ENCODE peak calls at places on chromosomes 4 and X, in nine cellular contexts. Q, C, E, M, L, T, A, F and V are unnamed samples.

GRCh38 chr4:186204103-186204559 is 12.8 kb downstream of the CYP4V2 start:
- DNase-seq in Q (peak; percentile 34), F (peak; percentile 66), L (peak; percentile 44), C (peak; percentile 67), T (no peak), E (no peak), M (no peak), A (no peak), V (no peak)

GRCh38 chr4:41638806-41639205 is 100.8 kb downstream of the LIMCH1 start:
- DNase-seq in L (no peak), M (no peak), A (no peak), C (no peak), T (no peak), E (no peak), Q (no peak), F (no peak), V (no peak)

GRCh38 chrX:130080791-130081367 is 29.4 kb downstream of the ELF4 start:
- DNase-seq in Q (no peak), T (no peak), L (peak; percentile 53), A (no peak), E (no peak), F (no peak), M (no peak), C (no peak), V (no peak)

GRCh38 chr4:47406408-47406807 is 57.1 kb downstream of the COMMD8 start:
- DNase-seq in Q (no peak), A (no peak), E (no peak), T (no peak), L (no peak), C (no peak), M (no peak), F (no peak), V (no peak)

GRCh38 chr4:118033148-118034060 is 882 bp upstream of the NDST3 start:
- DNase-seq in F (peak; percentile 20), E (peak; percentile 40), M (no peak), T (peak; percentile 89), A (peak; percentile 36), L (peak; percentile 89), Q (peak; percentile 33), C (no peak), V (peak; percentile 35)

GRCh38 chr4:157115613-157116340 is 39.8 kb downstream of the GLRB start:
- DNase-seq in C (no peak), A (no peak), F (no peak), T (no peak), L (no peak), E (no peak), M (no peak), Q (no peak), V (no peak)

GRCh38 chr4:3441501-3442459 is at the start of gene HGFAC:
- DNase-seq in F (no peak), M (no peak), L (peak; percentile 87), E (peak; percentile 10), T (no peak), A (no peak), C (no peak), Q (no peak), V (no peak)

GRCh38 chr4:5146248-5146647 is 95.0 kb downstream of the STK32B start:
- DNase-seq in F (no peak), M (no peak), A (no peak), E (no peak), Q (peak; percentile 22), C (no peak), T (peak; percentile 26), L (no peak), V (no peak)

GRCh38 chrX:132001127-132001526 is 22.0 kb upstream of the STK26 start:
- DNase-seq in M (no peak), T (no peak), L (no peak), Q (no peak), F (no peak), A (no peak), E (no peak), C (no peak), V (no peak)

GRCh38 chr4:1326751-1327525 is 20.1 kb upstream of the UVSSA start:
- DNase-seq in E (no peak), C (no peak), L (peak; percentile 66), Q (no peak), A (no peak), M (no peak), T (no peak), F (no peak), V (no peak)

GRCh38 chr4:171765514-171765913 is 47.7 kb upstream of the GALNTL6 start:
- DNase-seq in E (no peak), M (no peak), L (no peak), C (no peak), F (no peak), Q (no peak), T (no peak), A (no peak), V (no peak)

GRCh38 chr4:139770361-139770760 is 104.7 kb downstream of the MGST2 start:
- DNase-seq in M (no peak), E (no peak), C (no peak), L (no peak), F (no peak), T (no peak), A (no peak), Q (no peak), V (no peak)

GRCh38 chrX:74853255-74853654 is 72.0 kb downstream of the NEXMIF start:
- DNase-seq in E (no peak), F (no peak), L (no peak), Q (no peak), C (no peak), M (no peak), T (no peak), A (no peak), V (no peak)
- H3K27ac ChIP-seq in E (no peak overlapping the region), F (no peak overlapping the region), L (no peak overlapping the region), Q (no peak overlapping the region), C (no peak overlapping the region), M (no peak overlapping the region), T (no peak overlapping the region), A (no peak overlapping the region), V (no peak overlapping the region)

DNA sequence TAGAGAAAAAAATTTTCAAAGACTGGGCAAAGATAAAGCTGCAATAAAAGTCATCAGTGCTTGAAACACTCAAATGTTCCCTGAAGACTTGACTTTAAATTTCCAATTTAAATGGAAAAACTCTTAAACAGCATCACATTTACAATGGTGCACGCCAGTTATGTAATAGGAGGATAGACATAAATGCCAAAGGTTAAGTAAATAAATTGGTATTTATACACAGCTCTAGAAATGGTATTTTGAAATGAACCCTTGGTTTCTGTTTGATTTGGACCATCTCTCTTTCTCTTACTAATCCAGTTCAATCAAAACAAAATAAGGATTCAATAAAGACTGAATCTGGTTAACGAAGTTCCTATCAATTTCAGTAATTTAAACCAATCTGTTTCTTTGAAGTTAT is 272.6 kb downstream of the GPM6A start:
- DNase-seq in L (no peak), M (no peak), F (no peak), T (no peak), Q (no peak), C (no peak), E (no peak), A (no peak), V (no peak)
- H3K27ac ChIP-seq in L (no peak overlapping the region), M (no peak overlapping the region), F (no peak overlapping the region), T (no peak overlapping the region), Q (no peak overlapping the region), C (no peak overlapping the region), E (no peak overlapping the region), A (no peak overlapping the region), V (no peak overlapping the region)

DNA sequence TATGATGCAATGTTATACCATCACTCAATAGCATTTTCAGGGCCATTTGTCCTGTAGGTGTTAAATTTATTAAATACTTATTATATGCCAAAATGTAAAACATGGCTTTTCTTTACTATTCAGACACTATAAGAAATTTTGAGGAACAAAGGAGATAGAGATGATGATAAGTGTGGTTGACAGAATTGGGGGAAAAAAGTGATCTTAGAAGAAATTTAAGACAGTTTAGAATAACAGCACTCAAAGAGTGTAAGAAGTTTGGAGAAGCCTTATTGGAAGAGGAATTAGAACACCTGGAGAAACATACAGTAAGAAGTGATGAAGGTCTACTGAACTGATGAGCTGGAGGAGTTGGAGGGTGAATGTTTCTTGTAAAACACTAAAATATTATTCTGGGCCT is 12.8 kb upstream of the AFP start:
- DNase-seq in L (no peak), T (no peak), Q (no peak), C (no peak), F (no peak), E (no peak), A (no peak), M (no peak), V (no peak)
- H3K27ac ChIP-seq in L (no peak overlapping the region), T (no peak overlapping the region), Q (no peak overlapping the region), C (no peak overlapping the region), F (no peak overlapping the region), E (no peak overlapping the region), A (no peak overlapping the region), M (no peak overlapping the region), V (no peak overlapping the region)

DNA sequence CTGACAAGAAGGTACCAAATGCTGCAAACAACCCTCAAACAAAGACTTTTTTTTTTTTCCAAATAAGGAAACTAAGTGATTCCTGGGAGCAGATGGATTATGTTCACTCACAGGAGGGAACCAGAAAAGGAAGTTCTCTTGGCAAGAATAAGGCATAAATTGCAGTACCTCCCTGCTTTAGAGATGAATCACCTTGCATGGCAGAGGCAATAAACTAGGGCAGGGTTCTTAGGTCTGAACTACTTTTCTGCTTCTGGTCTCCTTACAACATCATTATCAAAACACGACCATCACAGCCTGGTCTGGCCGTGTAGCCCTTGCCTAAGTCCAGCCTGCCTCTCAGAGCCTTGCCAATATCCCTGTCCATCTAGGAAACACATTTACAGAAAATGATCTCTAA is 6.3 kb downstream of the TMEM31 start:
- DNase-seq in E (no peak), L (peak; percentile 87), F (peak; percentile 78), C (no peak), A (no peak), Q (no peak), T (no peak), M (no peak), V (no peak)
- H3K27ac ChIP-seq in E (no peak overlapping the region), L (peak overlapping the region; percentile 26), F (peak overlapping the region; percentile 80), C (no peak overlapping the region), A (no peak overlapping the region), Q (no peak overlapping the region), T (no peak overlapping the region), M (peak overlapping the region; percentile 48), V (no peak overlapping the region)